ENCODE peak calls at places on chromosomes 1 and 21, in five cellular contexts. V is neural progenitor cell, M is BE2C, P is A549, B is Peyer's patch. D is an unnamed sample. For H3K4me1 and H3K9me3, the result is how much of the 10 kb centered on the place peaks cover.

GRCh38 chr21:39533545-39534226 is 79.1 kb upstream of the B3GALT5 start:
- DNase-seq in M (no peak), P (no peak), B (no peak), V (no peak), D (no peak)

GRCh38 chr1:51715369-51715768 is 98.5 kb downstream of the OSBPL9 start:
- DNase-seq in V (no peak), B (no peak), P (no peak), M (no peak), D (no peak)

GRCh38 chr1:65503427-65503826 is 83.0 kb downstream of the LEPR start:
- DNase-seq in P (no peak), B (no peak), M (no peak), V (no peak), D (no peak)

GRCh38 chr1:21206117-21206516 is 29.4 kb upstream of the EIF4G3 start:
- DNase-seq in B (no peak), V (no peak), P (no peak), M (no peak), D (no peak)

GRCh38 chr1:245742891-245743290 is 588.1 kb downstream of the KIF26B start:
- DNase-seq in P (no peak), B (no peak), V (peak), M (no peak), D (no peak)

GRCh38 chr1:42971848-42972291 is 13.2 kb upstream of the SLC2A1 start:
- DNase-seq in P (no peak), B (no peak), V (no peak), M (peak), D (no peak)

GRCh38 chr1:161200421-161200991 is 1.7 kb upstream of the ADAMTS4 start:
- DNase-seq in B (no peak), M (no peak), P (no peak), V (peak), D (no peak)

GRCh38 chr1:228341814-228342626 is 64.6 kb downstream of the TRIM11 start:
- DNase-seq in P (no peak), M (peak), V (no peak), B (no peak), D (no peak)

GRCh38 chr1:215661033-215661432 is 93.9 kb downstream of the KCTD3 start:
- DNase-seq in V (no peak), B (no peak), P (no peak), M (no peak), D (no peak)

GRCh38 chr1:210132582-210132981 is 100.0 kb upstream of the SERTAD4 start:
- DNase-seq in P (peak), V (peak), M (no peak), B (no peak), D (no peak)

GRCh38 chr1:83996621-83997020 is 2.3 kb downstream of the TTLL7 start:
- DNase-seq in B (no peak), V (no peak), P (no peak), M (no peak), D (no peak)

GRCh38 chr21:32590130-32590529 is 4.8 kb upstream of the TCP10L start:
- DNase-seq in M (no peak), B (no peak), P (no peak), V (no peak), D (no peak)

GRCh38 chr1:229029644-229030235 is 241.2 kb upstream of the RAB4A start:
- DNase-seq in V (no peak), B (no peak), M (no peak), P (peak), D (no peak)

GRCh38 chr1:151935154-151935553 is 25.8 kb upstream of the THEM4 start:
- DNase-seq in B (no peak), V (no peak), P (no peak), M (no peak), D (no peak)

GRCh38 chr1:44803312-44804095 is 3.3 kb downstream of the PLK3 start:
- DNase-seq in P (no peak), B (no peak), V (no peak), M (no peak), D (no peak)
- H3K4me1 ChIP-seq in P (half or more), B (half or more), V (under half), M (under half), D (half or more)

DNA sequence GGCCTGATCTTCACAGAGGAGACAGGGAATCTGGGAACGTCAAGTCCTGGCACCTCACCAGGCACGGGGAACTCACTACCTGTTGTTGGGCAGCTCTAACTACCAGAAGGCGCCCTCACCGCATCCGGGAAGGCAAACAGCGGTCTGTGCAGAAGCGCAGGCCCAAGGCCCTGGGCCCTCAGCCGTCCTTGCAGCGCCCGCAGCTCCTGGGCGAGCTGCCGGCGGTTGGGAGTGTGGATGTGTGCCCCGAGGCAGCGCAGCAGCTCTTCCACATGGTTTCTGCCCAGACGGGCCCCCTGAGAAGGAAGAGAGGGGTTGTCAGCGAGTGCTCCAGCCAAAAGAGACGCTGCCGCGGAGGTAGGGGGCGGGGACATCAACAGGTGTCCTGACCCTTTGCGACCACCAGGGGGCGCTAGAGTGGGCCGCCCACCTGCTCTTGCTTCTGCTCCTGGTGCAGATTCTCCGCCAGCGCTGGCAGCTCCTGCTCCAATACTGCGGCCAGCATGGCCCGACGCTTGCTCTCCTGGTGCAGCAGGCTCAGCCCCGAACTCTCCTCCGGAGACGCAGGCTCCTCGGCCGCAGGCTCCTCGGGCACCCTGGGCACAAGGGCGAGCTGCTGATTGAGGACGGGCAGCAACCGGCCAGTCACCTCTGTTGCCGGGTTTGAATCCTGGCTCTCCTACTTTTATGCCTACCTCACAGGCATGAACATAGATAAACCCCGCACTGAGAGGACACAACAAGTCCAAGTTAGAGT is 9.3 kb downstream of the MAP3K6 start:
- DNase-seq in M (peak), V (peak), B (peak), P (peak), D (peak)
- H3K9me3 ChIP-seq in M (under half), V (under half), B (under half), P (under half), D (under half)

DNA sequence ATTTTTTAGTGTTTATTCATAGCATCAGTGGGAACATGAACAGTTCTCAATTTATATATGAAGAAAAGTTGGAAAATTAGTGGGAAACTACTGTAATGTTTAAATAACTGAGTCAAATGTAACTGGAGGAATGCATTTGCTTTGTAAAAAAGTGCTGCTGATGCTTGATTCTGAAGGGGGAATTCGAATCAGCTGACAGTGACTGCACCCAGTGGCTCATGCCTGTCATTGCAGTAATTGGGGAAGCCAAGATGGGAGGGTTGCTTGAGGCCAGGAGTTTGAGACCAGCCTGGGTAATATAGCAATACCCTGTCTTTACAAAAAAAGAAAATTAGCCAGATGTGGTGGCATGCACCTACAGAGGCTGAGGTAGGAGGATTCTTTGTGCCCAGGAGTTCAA is 398.4 kb downstream of the ZP4 start:
- DNase-seq in P (no peak), M (no peak), V (peak), B (no peak), D (no peak)
- TF ChIP-seq CTCF in P (no peak), M (peak), V (peak), B (no peak), D (no peak)

GRCh38 chr21:42536601-42537000 is 22.9 kb downstream of the SLC37A1 start:
- DNase-seq in V (no peak), B (no peak), P (no peak), M (no peak), D (no peak)
- H3K4me1 ChIP-seq in V (under half), B (under half), P (under half), M (under half), D (under half)

GRCh38 chr1:116092752-116093489 is 18.3 kb upstream of the MAB21L3 start:
- DNase-seq in B (no peak), V (no peak), P (no peak), M (no peak), D (no peak)
- H3K9me3 ChIP-seq in B (under half), V (under half), P (under half), M (under half), D (under half)

GRCh38 chr1:201310986-201311355 is 27.7 kb downstream of the PKP1 start:
- DNase-seq in V (no peak), M (no peak), B (no peak), P (peak), D (no peak)

GRCh38 chr1:201310251-201310985 is 27.1 kb downstream of the PKP1 start:
- DNase-seq in M (no peak), V (no peak), P (peak), B (no peak), D (no peak)

GRCh38 chr1:201307760-201308499 is 24.6 kb downstream of the PKP1 start:
- DNase-seq in P (peak), M (no peak), B (no peak), V (no peak), D (no peak)

GRCh38 chr1:201311356-201312011 is 28.2 kb downstream of the PKP1 start:
- DNase-seq in B (no peak), M (no peak), P (no peak), V (no peak), D (no peak)

GRCh38 chr1:201309420-201309819 is 26.1 kb downstream of the PKP1 start:
- DNase-seq in B (no peak), V (peak), M (peak), P (peak), D (peak)
- TF ChIP-seq CTCF in B (no peak), V (peak), M (peak), P (no peak), D (peak)

GRCh38 chr1:54294846-54295245 is 94.9 kb downstream of the MRPL37 start:
- DNase-seq in V (no peak), B (no peak), M (no peak), P (no peak), D (no peak)
- H3K4me1 ChIP-seq in V (half or more), B (half or more), M (under half), P (under half), D (under half)

DNA sequence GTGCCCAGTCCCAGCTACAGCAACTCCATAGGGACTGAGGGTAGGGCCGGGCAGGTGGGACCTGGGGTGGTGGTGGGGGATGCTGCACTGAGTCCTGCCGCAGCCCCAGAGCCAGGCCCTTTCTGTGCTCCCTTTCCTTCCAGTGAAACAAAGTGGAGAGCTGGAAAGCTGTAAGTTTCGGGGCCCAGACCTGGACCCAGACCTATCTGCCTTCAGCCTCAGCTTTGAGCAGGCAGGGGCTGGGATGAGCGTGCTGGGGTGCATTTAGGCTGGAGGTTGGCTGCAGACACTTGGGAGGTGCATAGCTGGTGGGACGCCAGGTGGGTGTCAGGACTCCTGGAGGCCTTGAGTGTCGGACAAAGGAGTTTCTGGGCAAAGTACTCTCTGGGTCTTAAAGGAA is 92.7 kb upstream of the C1orf174 start:
- DNase-seq in M (no peak), P (no peak), B (no peak), V (no peak), D (no peak)
- H3K9me3 ChIP-seq in M (under half), P (under half), B (under half), V (under half), D (under half)

GRCh38 chr1:2395245-2395644 is 3.6 kb downstream of the RER1 start:
- DNase-seq in V (no peak), M (no peak), B (no peak), P (no peak), D (no peak)

GRCh38 chr1:2398871-2399270 is 7.2 kb downstream of the RER1 start:
- DNase-seq in M (no peak), B (no peak), P (no peak), V (no peak), D (no peak)

GRCh38 chr1:2396059-2396458 is 4.4 kb downstream of the RER1 start:
- DNase-seq in M (no peak), P (no peak), B (no peak), V (no peak), D (no peak)

GRCh38 chr1:2396476-2396875 is 4.8 kb downstream of the RER1 start:
- DNase-seq in M (no peak), V (no peak), P (no peak), B (no peak), D (no peak)

GRCh38 chr1:2397007-2397679 is 5.5 kb downstream of the RER1 start:
- DNase-seq in M (no peak), B (no peak), V (no peak), P (no peak), D (no peak)
- TF ChIP-seq CTCF in M (no peak), B (no peak), V (no peak), P (no peak), D (no peak)

D was measured in heart right ventricle.